ENCODE peak calls at places on chromosomes 3 and 15, in nine cellular contexts. One of them, this sample, is unnamed.

GRCh38 chr15:80367661-80368060 is 36.5 kb upstream of the ARNT2 start:
- DNase-seq in nephron progenitor cell: no peak
- DNase-seq in mucosa of descending colon: no peak
- DNase-seq in tibial nerve: no peak
- DNase-seq in HL-60: no peak
- DNase-seq in AG09319: no peak
- DNase-seq in foreskin keratinocyte: no peak
- DNase-seq in mesothelial cell of epicardium: no peak
- DNase-seq in CD8-positive, alpha-beta T cell: no peak
- DNase-seq in this sample: no peak

GRCh38 chr15:93460717-93461116 is 371.7 kb upstream of the RGMA start:
- DNase-seq in CD8-positive, alpha-beta T cell: no peak
- DNase-seq in tibial nerve: no peak
- DNase-seq in nephron progenitor cell: no peak
- DNase-seq in HL-60: no peak
- DNase-seq in foreskin keratinocyte: peak
- DNase-seq in mucosa of descending colon: no peak
- DNase-seq in mesothelial cell of epicardium: no peak
- DNase-seq in AG09319: no peak
- DNase-seq in this sample: no peak

GRCh38 chr3:186180891-186181471 is 72.1 kb upstream of the ETV5 start:
- DNase-seq in tibial nerve: no peak
- DNase-seq in mucosa of descending colon: no peak
- DNase-seq in CD8-positive, alpha-beta T cell: no peak
- DNase-seq in mesothelial cell of epicardium: no peak
- DNase-seq in HL-60: no peak
- DNase-seq in nephron progenitor cell: no peak
- DNase-seq in foreskin keratinocyte: no peak
- DNase-seq in AG09319: no peak
- DNase-seq in this sample: no peak

GRCh38 chr3:60086811-60087210 is 1037.0 kb upstream of the CFAP20DC start:
- DNase-seq in mesothelial cell of epicardium: no peak
- DNase-seq in HL-60: peak
- DNase-seq in tibial nerve: no peak
- DNase-seq in AG09319: no peak
- DNase-seq in foreskin keratinocyte: peak
- DNase-seq in nephron progenitor cell: no peak
- DNase-seq in mucosa of descending colon: no peak
- DNase-seq in CD8-positive, alpha-beta T cell: no peak
- DNase-seq in this sample: no peak

GRCh38 chr15:91032919-91033803 is 10.8 kb upstream of the VPS33B start:
- DNase-seq in foreskin keratinocyte: peak
- DNase-seq in AG09319: no peak
- DNase-seq in mucosa of descending colon: peak
- DNase-seq in CD8-positive, alpha-beta T cell: peak
- DNase-seq in HL-60: no peak
- DNase-seq in nephron progenitor cell: peak
- DNase-seq in mesothelial cell of epicardium: peak
- DNase-seq in tibial nerve: no peak
- DNase-seq in this sample: peak

GRCh38 chr15:96369351-96369750 is 38.9 kb downstream of the NR2F2 start:
- DNase-seq in nephron progenitor cell: no peak
- DNase-seq in HL-60: no peak
- DNase-seq in AG09319: no peak
- DNase-seq in mucosa of descending colon: no peak
- DNase-seq in foreskin keratinocyte: no peak
- DNase-seq in CD8-positive, alpha-beta T cell: no peak
- DNase-seq in mesothelial cell of epicardium: no peak
- DNase-seq in tibial nerve: no peak
- DNase-seq in this sample: no peak

GRCh38 chr3:195066441-195066841 is 204.5 kb downstream of the XXYLT1 start:
- DNase-seq in tibial nerve: no peak
- DNase-seq in mesothelial cell of epicardium: no peak
- DNase-seq in HL-60: no peak
- DNase-seq in mucosa of descending colon: no peak
- DNase-seq in foreskin keratinocyte: no peak
- DNase-seq in CD8-positive, alpha-beta T cell: no peak
- DNase-seq in nephron progenitor cell: no peak
- DNase-seq in AG09319: no peak
- DNase-seq in this sample: peak

GRCh38 chr15:62611002-62611401 is 431.5 kb upstream of the TPM1 start:
- DNase-seq in foreskin keratinocyte: no peak
- DNase-seq in AG09319: no peak
- DNase-seq in CD8-positive, alpha-beta T cell: no peak
- DNase-seq in mucosa of descending colon: no peak
- DNase-seq in HL-60: no peak
- DNase-seq in tibial nerve: no peak
- DNase-seq in nephron progenitor cell: no peak
- DNase-seq in mesothelial cell of epicardium: no peak
- DNase-seq in this sample: no peak

GRCh38 chr3:166265153-166265552 is 427.9 kb upstream of the BCHE start:
- DNase-seq in foreskin keratinocyte: no peak
- DNase-seq in mesothelial cell of epicardium: no peak
- DNase-seq in CD8-positive, alpha-beta T cell: no peak
- DNase-seq in nephron progenitor cell: no peak
- DNase-seq in HL-60: no peak
- DNase-seq in mucosa of descending colon: no peak
- DNase-seq in tibial nerve: no peak
- DNase-seq in AG09319: no peak
- DNase-seq in this sample: no peak

GRCh38 chr3:186922790-186923189 is 7.5 kb upstream of the ST6GAL1 start:
- DNase-seq in mucosa of descending colon: no peak
- DNase-seq in tibial nerve: no peak
- DNase-seq in nephron progenitor cell: no peak
- DNase-seq in HL-60: no peak
- DNase-seq in mesothelial cell of epicardium: no peak
- DNase-seq in AG09319: no peak
- DNase-seq in foreskin keratinocyte: peak
- DNase-seq in CD8-positive, alpha-beta T cell: no peak
- DNase-seq in this sample: no peak

GRCh38 chr3:187044871-187045552 is 94.3 kb downstream of the RPL39L start:
- DNase-seq in tibial nerve: peak
- DNase-seq in nephron progenitor cell: no peak
- DNase-seq in mucosa of descending colon: peak
- DNase-seq in HL-60: no peak
- DNase-seq in CD8-positive, alpha-beta T cell: no peak
- DNase-seq in mesothelial cell of epicardium: no peak
- DNase-seq in AG09319: no peak
- DNase-seq in foreskin keratinocyte: no peak
- DNase-seq in this sample: no peak

GRCh38 chr3:197029511-197030167 is at the start of gene MELTF:
- DNase-seq in HL-60: peak
- DNase-seq in tibial nerve: no peak
- DNase-seq in mesothelial cell of epicardium: peak
- DNase-seq in AG09319: peak
- DNase-seq in mucosa of descending colon: peak
- DNase-seq in CD8-positive, alpha-beta T cell: peak
- DNase-seq in foreskin keratinocyte: no peak
- DNase-seq in nephron progenitor cell: peak
- DNase-seq in this sample: peak

GRCh38 chr3:108089544-108089943 is 1.3 kb downstream of the CD47 start:
- DNase-seq in mucosa of descending colon: no peak
- DNase-seq in mesothelial cell of epicardium: no peak
- DNase-seq in tibial nerve: no peak
- DNase-seq in nephron progenitor cell: no peak
- DNase-seq in AG09319: no peak
- DNase-seq in CD8-positive, alpha-beta T cell: no peak
- DNase-seq in HL-60: no peak
- DNase-seq in foreskin keratinocyte: no peak
- DNase-seq in this sample: no peak

GRCh38 chr15:65072027-65072426 is 4.2 kb upstream of the RASL12 start:
- DNase-seq in mesothelial cell of epicardium: no peak
- DNase-seq in foreskin keratinocyte: no peak
- DNase-seq in nephron progenitor cell: no peak
- DNase-seq in CD8-positive, alpha-beta T cell: no peak
- DNase-seq in AG09319: no peak
- DNase-seq in HL-60: no peak
- DNase-seq in tibial nerve: no peak
- DNase-seq in mucosa of descending colon: no peak
- DNase-seq in this sample: no peak

GRCh38 chr15:85950101-85950500 is 129.6 kb upstream of the AGBL1 start:
- DNase-seq in AG09319: no peak
- DNase-seq in foreskin keratinocyte: no peak
- DNase-seq in CD8-positive, alpha-beta T cell: no peak
- DNase-seq in tibial nerve: no peak
- DNase-seq in mucosa of descending colon: no peak
- DNase-seq in mesothelial cell of epicardium: no peak
- DNase-seq in nephron progenitor cell: no peak
- DNase-seq in HL-60: no peak
- DNase-seq in this sample: no peak

GRCh38 chr15:88376574-88377174 is 90.5 kb downstream of the MRPL46 start:
- DNase-seq in AG09319: no peak
- DNase-seq in mucosa of descending colon: no peak
- DNase-seq in CD8-positive, alpha-beta T cell: no peak
- DNase-seq in tibial nerve: no peak
- DNase-seq in HL-60: no peak
- DNase-seq in mesothelial cell of epicardium: no peak
- DNase-seq in foreskin keratinocyte: no peak
- DNase-seq in nephron progenitor cell: no peak
- DNase-seq in this sample: no peak

GRCh38 chr3:106326941-106327765 is 458.3 kb upstream of the CBLB start:
- DNase-seq in mucosa of descending colon: no peak
- DNase-seq in AG09319: no peak
- DNase-seq in mesothelial cell of epicardium: no peak
- DNase-seq in foreskin keratinocyte: no peak
- DNase-seq in nephron progenitor cell: no peak
- DNase-seq in CD8-positive, alpha-beta T cell: no peak
- DNase-seq in HL-60: no peak
- DNase-seq in tibial nerve: no peak
- DNase-seq in this sample: no peak

GRCh38 chr3:180680097-180680430 is 775 bp upstream of the CCDC39 start:
- DNase-seq in nephron progenitor cell: no peak
- DNase-seq in mesothelial cell of epicardium: no peak
- DNase-seq in foreskin keratinocyte: peak
- DNase-seq in AG09319: no peak
- DNase-seq in CD8-positive, alpha-beta T cell: no peak
- DNase-seq in HL-60: peak
- DNase-seq in mucosa of descending colon: no peak
- DNase-seq in tibial nerve: peak
- DNase-seq in this sample: no peak

GRCh38 chr3:111282024-111282423 is 210.4 kb downstream of the NECTIN3 start:
- DNase-seq in nephron progenitor cell: no peak
- DNase-seq in AG09319: no peak
- DNase-seq in HL-60: no peak
- DNase-seq in CD8-positive, alpha-beta T cell: no peak
- DNase-seq in mucosa of descending colon: no peak
- DNase-seq in mesothelial cell of epicardium: no peak
- DNase-seq in foreskin keratinocyte: no peak
- DNase-seq in tibial nerve: no peak
- DNase-seq in this sample: no peak
- TF ChIP-seq CTCF in nephron progenitor cell: no peak
- TF ChIP-seq CTCF in AG09319: no peak
- TF ChIP-seq CTCF in HL-60: no peak
- TF ChIP-seq CTCF in CD8-positive, alpha-beta T cell: no peak
- TF ChIP-seq CTCF in mucosa of descending colon: no peak
- TF ChIP-seq CTCF in mesothelial cell of epicardium: no peak
- TF ChIP-seq CTCF in foreskin keratinocyte: no peak
- TF ChIP-seq CTCF in tibial nerve: no peak
- TF ChIP-seq CTCF in this sample: no peak

GRCh38 chr15:26472661-26473060 is 300.2 kb downstream of the GABRB3 start:
- DNase-seq in CD8-positive, alpha-beta T cell: no peak
- DNase-seq in HL-60: no peak
- DNase-seq in AG09319: no peak
- DNase-seq in nephron progenitor cell: no peak
- DNase-seq in mesothelial cell of epicardium: no peak
- DNase-seq in tibial nerve: no peak
- DNase-seq in mucosa of descending colon: no peak
- DNase-seq in foreskin keratinocyte: no peak
- DNase-seq in this sample: no peak

GRCh38 chr15:26477044-26477443 is 295.8 kb downstream of the GABRB3 start:
- DNase-seq in mucosa of descending colon: no peak
- DNase-seq in HL-60: no peak
- DNase-seq in AG09319: no peak
- DNase-seq in nephron progenitor cell: no peak
- DNase-seq in foreskin keratinocyte: no peak
- DNase-seq in CD8-positive, alpha-beta T cell: no peak
- DNase-seq in mesothelial cell of epicardium: no peak
- DNase-seq in tibial nerve: no peak
- DNase-seq in this sample: no peak

DNA sequence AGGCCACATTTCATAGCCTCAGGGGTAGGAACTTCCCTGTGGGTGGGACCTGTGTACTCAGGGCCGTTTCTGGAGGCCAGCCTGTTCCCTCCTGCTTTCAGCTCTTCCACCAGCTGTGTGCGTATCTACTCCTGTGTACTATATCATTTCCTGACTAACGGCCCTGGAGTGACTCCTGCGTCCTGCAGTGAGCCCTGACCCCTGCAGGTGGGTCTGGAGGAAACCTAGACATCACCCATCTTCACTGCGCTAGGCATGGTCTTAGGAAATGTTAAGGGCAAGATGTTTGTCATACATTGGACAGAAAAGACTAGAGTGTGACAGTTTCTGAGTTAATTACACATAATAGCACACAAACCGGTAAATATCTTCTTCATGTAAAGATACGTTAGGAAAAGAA is 297.3 kb downstream of the GABRB3 start:
- DNase-seq in foreskin keratinocyte: no peak
- DNase-seq in nephron progenitor cell: no peak
- DNase-seq in AG09319: no peak
- DNase-seq in CD8-positive, alpha-beta T cell: no peak
- DNase-seq in mucosa of descending colon: no peak
- DNase-seq in mesothelial cell of epicardium: no peak
- DNase-seq in HL-60: no peak
- DNase-seq in tibial nerve: no peak
- DNase-seq in this sample: no peak
- TF ChIP-seq CTCF in foreskin keratinocyte: no peak
- TF ChIP-seq CTCF in nephron progenitor cell: no peak
- TF ChIP-seq CTCF in AG09319: no peak
- TF ChIP-seq CTCF in CD8-positive, alpha-beta T cell: no peak
- TF ChIP-seq CTCF in mucosa of descending colon: no peak
- TF ChIP-seq CTCF in mesothelial cell of epicardium: no peak
- TF ChIP-seq CTCF in HL-60: no peak
- TF ChIP-seq CTCF in tibial nerve: no peak
- TF ChIP-seq CTCF in this sample: no peak

DNA sequence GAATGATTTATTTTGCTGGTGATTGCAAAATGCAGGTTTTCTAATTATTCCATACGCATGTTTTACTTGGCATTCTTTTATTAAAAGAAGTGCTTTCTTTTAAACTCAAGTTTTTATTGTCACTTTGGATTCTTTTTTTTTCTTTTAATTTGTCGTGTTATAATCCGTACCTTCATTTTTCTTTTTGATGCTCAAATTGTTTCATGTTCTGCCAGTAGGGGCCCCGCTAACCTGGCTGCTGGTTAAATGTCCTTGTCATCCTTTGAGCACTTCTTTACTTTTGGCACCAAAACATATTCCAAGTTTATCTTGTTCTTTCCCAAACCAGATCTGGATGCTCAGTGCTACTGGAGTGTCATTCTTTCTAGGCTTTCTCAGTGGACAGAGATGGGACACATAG is 31.6 kb downstream of the MED12L start:
- DNase-seq in mesothelial cell of epicardium: no peak
- DNase-seq in HL-60: no peak
- DNase-seq in foreskin keratinocyte: no peak
- DNase-seq in tibial nerve: no peak
- DNase-seq in CD8-positive, alpha-beta T cell: no peak
- DNase-seq in AG09319: no peak
- DNase-seq in nephron progenitor cell: no peak
- DNase-seq in mucosa of descending colon: no peak
- DNase-seq in this sample: no peak
- TF ChIP-seq CTCF in mesothelial cell of epicardium: no peak
- TF ChIP-seq CTCF in HL-60: no peak
- TF ChIP-seq CTCF in foreskin keratinocyte: no peak
- TF ChIP-seq CTCF in tibial nerve: no peak
- TF ChIP-seq CTCF in CD8-positive, alpha-beta T cell: no peak
- TF ChIP-seq CTCF in AG09319: no peak
- TF ChIP-seq CTCF in nephron progenitor cell: no peak
- TF ChIP-seq CTCF in mucosa of descending colon: no peak
- TF ChIP-seq CTCF in this sample: no peak

GRCh38 chr3:141255864-141256263 is 24.2 kb downstream of the PXYLP1 start:
- DNase-seq in nephron progenitor cell: no peak
- DNase-seq in HL-60: no peak
- DNase-seq in tibial nerve: no peak
- DNase-seq in mucosa of descending colon: no peak
- DNase-seq in CD8-positive, alpha-beta T cell: no peak
- DNase-seq in foreskin keratinocyte: no peak
- DNase-seq in mesothelial cell of epicardium: no peak
- DNase-seq in AG09319: no peak
- DNase-seq in this sample: no peak
- TF ChIP-seq CTCF in nephron progenitor cell: peak
- TF ChIP-seq CTCF in HL-60: peak
- TF ChIP-seq CTCF in tibial nerve: no peak
- TF ChIP-seq CTCF in mucosa of descending colon: no peak
- TF ChIP-seq CTCF in CD8-positive, alpha-beta T cell: peak
- TF ChIP-seq CTCF in foreskin keratinocyte: peak
- TF ChIP-seq CTCF in mesothelial cell of epicardium: no peak
- TF ChIP-seq CTCF in AG09319: no peak
- TF ChIP-seq CTCF in this sample: peak

This sample was measured in CD14-positive monocyte.